ENCODE peak calls at places on chromosomes 1 and 21, in seven cellular contexts. P is mucosa of descending colon, M is cardiac muscle cell, T is astrocyte of the spinal cord, X is lower leg skin, C is aorta, U is fibroblast of the aortic adventitia. B is an unnamed sample.

GRCh38 chr1:84506729-84507453 is 510 bp upstream of the GNG5 start:
- DNase-seq in M (no peak), X (no peak), C (no peak), U (no peak), T (no peak), P (no peak), B (no peak)

GRCh38 chr1:178382372-178382771 is 114.4 kb downstream of the CLEC20A start:
- DNase-seq in P (no peak), T (no peak), C (no peak), X (no peak), M (no peak), U (peak; percentile 3), B (no peak)

GRCh38 chr1:31297273-31298247 is 728 bp downstream of the ZCCHC17 start:
- DNase-seq in T (peak; percentile 27), P (no peak), X (no peak), U (peak; percentile 10), M (peak; percentile 14), C (no peak), B (no peak)

GRCh38 chr1:46013566-46013965 is 118.9 kb downstream of the PIK3R3 start:
- DNase-seq in X (no peak), T (no peak), M (no peak), C (no peak), U (no peak), P (no peak), B (no peak)

GRCh38 chr1:207316141-207316540 is 5.3 kb upstream of the CD55 start:
- DNase-seq in M (no peak), U (no peak), X (no peak), C (no peak), P (no peak), T (no peak), B (no peak)

GRCh38 chr1:9607352-9607751 is 18.6 kb downstream of the TMEM201 start:
- DNase-seq in T (no peak), P (no peak), M (no peak), U (no peak), C (no peak), X (no peak), B (no peak)

GRCh38 chr21:41671212-41671762 is 95.6 kb downstream of the RIPK4 start:
- DNase-seq in P (no peak), C (no peak), X (peak; percentile 70), U (no peak), T (no peak), M (no peak), B (peak; percentile 24)

GRCh38 chr1:99963041-99963795 is 6.6 kb upstream of the SLC35A3 start:
- DNase-seq in M (no peak), U (peak; percentile 67), T (peak; percentile 66), C (no peak), P (no peak), X (no peak), B (no peak)

GRCh38 chr1:184644771-184645170 is 109.9 kb downstream of the EDEM3 start:
- DNase-seq in X (no peak), U (no peak), M (no peak), C (no peak), P (no peak), T (no peak), B (no peak)

GRCh38 chr1:192311281-192311680 is 5.5 kb upstream of the RGS21 start:
- DNase-seq in T (peak; percentile 70), X (no peak), M (peak; percentile 9), U (peak; percentile 84), C (no peak), P (no peak), B (no peak)

GRCh38 chr1:38055965-38056364 is 9.4 kb upstream of the POU3F1 start:
- DNase-seq in C (no peak), U (no peak), M (no peak), X (no peak), P (no peak), T (no peak), B (no peak)

GRCh38 chr21:33325222-33326067 is 675 bp downstream of the IFNAR1 start:
- DNase-seq in X (peak; percentile 94), T (peak; percentile 67), M (peak; percentile 48), U (peak; percentile 70), C (peak; percentile 89), P (peak; percentile 83), B (peak; percentile 82)

GRCh38 chr1:226063362-226064167 is 1.0 kb downstream of the H3-3A start:
- DNase-seq in X (peak; percentile 90), C (no peak), U (peak; percentile 51), M (peak; percentile 71), T (peak; percentile 12), P (peak; percentile 65), B (peak; percentile 78)

GRCh38 chr1:53339736-53340385 is 12.0 kb upstream of the LRP8 start:
- DNase-seq in P (no peak), C (peak; percentile 44), U (no peak), X (peak; percentile 37), T (no peak), M (no peak), B (no peak)

GRCh38 chr1:46547481-46548383 is 3.7 kb downstream of the KNCN start:
- DNase-seq in X (no peak), M (peak; percentile 42), T (peak; percentile 56), U (peak; percentile 72), C (no peak), P (no peak), B (peak; percentile 17)

GRCh38 chr21:27157097-27157496 is 190.2 kb upstream of the ADAMTS5 start:
- DNase-seq in T (no peak), C (no peak), X (no peak), U (no peak), P (no peak), M (no peak), B (no peak)

GRCh38 chr1:232622981-232623380 is 7.0 kb downstream of the SIPA1L2 start:
- DNase-seq in T (peak; percentile 47), M (peak; percentile 68), P (no peak), C (no peak), U (no peak), X (no peak), B (no peak)

GRCh38 chr1:111082421-111083192 is 57.3 kb downstream of the DRAM2 start:
- DNase-seq in C (no peak), P (no peak), U (peak; percentile 84), M (no peak), T (peak; percentile 10), X (no peak), B (no peak)

GRCh38 chr1:64829411-64830033 is 84.6 kb downstream of the RAVER2 start:
- DNase-seq in P (no peak), X (no peak), C (no peak), M (peak; percentile 80), U (no peak), T (no peak), B (no peak)

GRCh38 chr1:206772228-206773002 is at the start of gene IL10:
- DNase-seq in X (no peak), T (no peak), C (no peak), P (no peak), U (no peak), M (no peak), B (peak; percentile 58)

GRCh38 chr1:20494609-20495311 is 8.8 kb upstream of the CAMK2N1 start:
- DNase-seq in M (no peak), X (no peak), U (peak; percentile 94), C (no peak), P (no peak), T (peak; percentile 91), B (peak; percentile 17)

GRCh38 chr1:40379785-40380452 is 6.4 kb downstream of the SMAP2 start:
- DNase-seq in U (peak; percentile 75), M (no peak), C (no peak), P (no peak), X (no peak), T (peak; percentile 73), B (no peak)
- H3K4me3 ChIP-seq in U (no peak overlapping the region), M (no peak overlapping the region), C (no peak overlapping the region), P (no peak overlapping the region), X (no peak overlapping the region), T (no peak overlapping the region), B (no peak overlapping the region)

GRCh38 chr1:8512504-8512903 is 194.6 kb downstream of the SLC45A1 start:
- DNase-seq in T (no peak), C (no peak), X (no peak), M (no peak), P (no peak), U (no peak), B (no peak)

GRCh38 chr1:8506447-8506846 is 188.5 kb downstream of the SLC45A1 start:
- DNase-seq in U (no peak), C (no peak), X (no peak), M (no peak), P (no peak), T (no peak), B (no peak)

GRCh38 chr1:8506995-8507615 is 189.2 kb downstream of the SLC45A1 start:
- DNase-seq in P (no peak), C (no peak), T (no peak), X (no peak), U (no peak), M (no peak), B (no peak)

GRCh38 chr1:8509579-8509978 is 191.7 kb downstream of the SLC45A1 start:
- DNase-seq in M (no peak), X (no peak), P (no peak), T (no peak), U (no peak), C (no peak), B (no peak)

GRCh38 chr1:8510041-8510823 is 192.3 kb downstream of the SLC45A1 start:
- DNase-seq in T (peak; percentile 86), M (no peak), C (no peak), P (no peak), U (peak; percentile 92), X (no peak), B (peak; percentile 63)
- H3K4me3 ChIP-seq in T (peak overlapping the region; percentile 4), M (no peak overlapping the region), C (peak overlapping the region; percentile 29), P (no peak overlapping the region), U (peak overlapping the region; percentile 7), X (no peak overlapping the region), B (peak overlapping the region; percentile 46)

DNA sequence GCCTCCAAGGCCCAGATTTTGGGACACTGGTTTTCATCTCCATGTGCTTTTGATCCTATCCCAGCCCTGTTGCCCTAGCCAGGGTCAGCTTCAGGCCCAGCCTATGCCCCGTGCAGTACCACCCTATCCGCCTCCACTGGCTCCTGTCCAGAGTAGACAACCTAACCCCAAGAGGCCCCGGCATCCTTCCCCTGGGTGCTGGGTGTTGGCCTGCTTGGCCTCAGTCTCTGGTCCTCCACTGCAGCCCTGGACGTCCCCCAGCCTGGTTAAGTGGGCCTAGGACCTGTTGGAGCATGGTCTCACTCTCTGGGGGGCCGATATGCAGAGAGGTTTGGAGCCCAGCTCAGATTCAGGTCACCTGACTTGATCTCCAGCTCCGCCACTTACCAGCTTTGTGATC is 1.6 kb downstream of the CSF3R start:
- DNase-seq in C (no peak), P (no peak), T (no peak), M (no peak), X (peak; percentile 68), U (no peak), B (no peak)
- H3K4me3 ChIP-seq in C (no peak overlapping the region), P (no peak overlapping the region), T (no peak overlapping the region), M (no peak overlapping the region), X (no peak overlapping the region), U (no peak overlapping the region), B (no peak overlapping the region)

GRCh38 chr1:44733784-44734183 is 2.8 kb upstream of the RNU5D-1 start:
- DNase-seq in T (no peak), M (no peak), X (no peak), C (no peak), P (no peak), U (no peak), B (no peak)

GRCh38 chr1:44725309-44725698 is 5.7 kb downstream of the RNU5D-1 start:
- DNase-seq in U (no peak), X (no peak), C (no peak), T (no peak), M (no peak), P (no peak), B (no peak)

GRCh38 chr1:44733365-44733764 is 2.4 kb upstream of the RNU5D-1 start:
- DNase-seq in U (peak; percentile 23), M (no peak), X (no peak), T (peak; percentile 56), C (no peak), P (no peak), B (no peak)

GRCh38 chr1:44735992-44736391 is 3.6 kb upstream of the KIF2C start:
- DNase-seq in M (no peak), C (no peak), U (no peak), X (no peak), P (no peak), T (no peak), B (no peak)

GRCh38 chr1:44730741-44731512 is at the start of gene RNU5D-1:
- DNase-seq in M (peak; percentile 97), U (peak; percentile 99), C (peak; percentile 98), P (peak; percentile 91), X (peak; percentile 99), T (peak; percentile 98), B (peak; percentile 94)
- H3K4me3 ChIP-seq in M (no peak within 1 kb of the TSS), U (peak within 1 kb of the TSS; percentile 8), C (no peak within 1 kb of the TSS), P (peak within 1 kb of the TSS; percentile 6), X (no peak within 1 kb of the TSS), T (no peak within 1 kb of the TSS), B (peak within 1 kb of the TSS; percentile 29)

B was measured in tibial artery.